ENCODE peak calls at places on chromosomes 3 and 15, in seven cellular contexts. J is fibroblast of the aortic adventitia, M is testis, Q is cardiac fibroblast, T is sigmoid colon, S is fibroblast of pulmonary artery, K is fibroblast of lung. R is an unnamed sample.

GRCh38 chr15:70947369-70948335 is 55.0 kb downstream of the LRRC49 start:
- DNase-seq in J (no peak), M (no peak), Q (no peak), T (no peak), S (no peak), K (no peak), R (no peak)

GRCh38 chr3:9420850-9421549 is 23.6 kb downstream of the SETD5 start:
- DNase-seq in J (peak; percentile 52), M (no peak), Q (peak; percentile 37), T (no peak), S (peak; percentile 41), K (peak; percentile 41), R (no peak)

GRCh38 chr3:97070302-97070701 is 255.9 kb downstream of the EPHA6 start:
- DNase-seq in J (no peak), M (no peak), Q (no peak), T (no peak), S (no peak), K (no peak), R (no peak)

GRCh38 chr15:76799760-76800159 is 105.4 kb downstream of the SCAPER start:
- DNase-seq in J (peak; percentile 57), M (no peak), Q (peak; percentile 49), T (no peak), S (peak; percentile 66), K (peak; percentile 61), R (peak; percentile 43)

GRCh38 chr15:80567721-80568157 is 127.4 kb upstream of the ABHD17C start:
- DNase-seq in J (peak; percentile 96), M (peak; percentile 83), Q (peak; percentile 96), T (peak; percentile 67), S (peak; percentile 95), K (peak; percentile 87), R (peak; percentile 81)

GRCh38 chr3:149489060-149489690 is 14.7 kb downstream of the TM4SF4 start:
- DNase-seq in J (no peak), M (no peak), Q (peak; percentile 50), T (no peak), S (peak; percentile 47), K (no peak), R (no peak)

GRCh38 chr15:90044191-90044590 is 43.1 kb downstream of the ZNF710 start:
- DNase-seq in J (no peak), M (no peak), Q (no peak), T (no peak), S (no peak), K (no peak), R (no peak)

GRCh38 chr15:93973287-93973686 is 258.1 kb upstream of the MCTP2 start:
- DNase-seq in J (no peak), M (peak; percentile 46), Q (no peak), T (peak; percentile 89), S (no peak), K (no peak), R (no peak)

GRCh38 chr15:60362318-60363023 is 35.3 kb downstream of the ANXA2 start:
- DNase-seq in J (peak; percentile 93), M (no peak), Q (peak; percentile 44), T (no peak), S (peak; percentile 61), K (peak; percentile 91), R (peak; percentile 72)

GRCh38 chr15:90388462-90389182 is 580 bp downstream of the IQGAP1 start:
- DNase-seq in J (peak; percentile 51), M (peak; percentile 56), Q (peak; percentile 62), T (peak; percentile 86), S (peak; percentile 43), K (peak; percentile 50), R (no peak)

GRCh38 chr15:32029409-32029861 is 880 bp upstream of the CHRNA7 start:
- DNase-seq in J (no peak), M (peak; percentile 50), Q (no peak), T (no peak), S (no peak), K (peak; percentile 0), R (no peak)

GRCh38 chr3:81692766-81693165 is 68.7 kb downstream of the GBE1 start:
- DNase-seq in J (peak; percentile 24), M (no peak), Q (no peak), T (no peak), S (no peak), K (no peak), R (no peak)

GRCh38 chr3:157501863-157502262 is 1.4 kb downstream of the VEPH1 start:
- DNase-seq in J (no peak), M (no peak), Q (no peak), T (no peak), S (no peak), K (no peak), R (no peak)

GRCh38 chr15:96344706-96345559 is 14.4 kb downstream of the NR2F2 start:
- DNase-seq in J (no peak), M (no peak), Q (no peak), T (peak; percentile 64), S (peak; percentile 32), K (no peak), R (no peak)

GRCh38 chr15:100903191-100903590 is 16.0 kb upstream of the LRRK1 start:
- DNase-seq in J (no peak), M (no peak), Q (peak; percentile 30), T (no peak), S (no peak), K (no peak), R (no peak)

GRCh38 chr3:67518196-67518595 is 136.2 kb downstream of the SUCLG2 start:
- DNase-seq in J (no peak), M (no peak), Q (no peak), T (no peak), S (no peak), K (no peak), R (no peak)

GRCh38 chr3:125061170-125061569 is 5.4 kb upstream of the HEG1 start:
- DNase-seq in J (peak; percentile 99), M (peak; percentile 80), Q (peak; percentile 97), T (peak; percentile 89), S (peak; percentile 94), K (peak; percentile 91), R (no peak)

GRCh38 chr15:73987646-73988045 is 4.4 kb downstream of the STOML1 start:
- DNase-seq in J (no peak), M (no peak), Q (no peak), T (no peak), S (no peak), K (no peak), R (no peak)

GRCh38 chr3:115784739-115785571 is 161.6 kb downstream of the GAP43 start:
- DNase-seq in J (peak; percentile 75), M (no peak), Q (peak; percentile 37), T (no peak), S (peak; percentile 39), K (peak; percentile 75), R (peak; percentile 93)

GRCh38 chr3:156681003-156681402 is 6.6 kb downstream of the TIPARP start:
- DNase-seq in J (peak; percentile 89), M (no peak), Q (peak; percentile 97), T (peak; percentile 66), S (peak; percentile 98), K (peak; percentile 86), R (peak; percentile 81)

DNA sequence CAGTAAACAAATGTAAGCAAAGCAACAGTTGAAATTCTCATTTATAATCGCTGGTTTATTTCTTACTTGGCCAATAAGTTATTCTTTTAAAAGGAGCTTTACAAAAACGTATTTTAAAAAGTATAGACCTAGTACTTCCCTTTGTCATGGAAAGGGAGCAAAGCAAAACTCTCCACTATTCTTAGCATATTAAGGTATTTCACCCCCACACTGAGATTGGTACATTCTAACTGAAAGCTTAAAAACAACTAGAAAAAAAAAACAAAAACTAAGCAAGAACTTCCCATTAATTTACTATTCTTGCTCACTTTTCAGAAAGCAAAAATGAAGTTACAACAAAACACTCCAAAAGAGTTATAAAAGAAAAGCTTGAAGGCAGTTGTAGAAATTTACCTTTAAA is 1.4 kb downstream of the ATG3 start:
- DNase-seq in J (peak; percentile 28), M (no peak), Q (peak; percentile 13), T (no peak), S (peak; percentile 18), K (peak; percentile 5), R (no peak)
- H3K4me3 ChIP-seq in J (peak overlapping the region; percentile 99), M (peak overlapping the region; percentile 96), Q (peak overlapping the region; percentile 94), T (peak overlapping the region; percentile 89), S (peak overlapping the region; percentile 83), K (peak overlapping the region; percentile 98), R (peak overlapping the region; percentile 97)

DNA sequence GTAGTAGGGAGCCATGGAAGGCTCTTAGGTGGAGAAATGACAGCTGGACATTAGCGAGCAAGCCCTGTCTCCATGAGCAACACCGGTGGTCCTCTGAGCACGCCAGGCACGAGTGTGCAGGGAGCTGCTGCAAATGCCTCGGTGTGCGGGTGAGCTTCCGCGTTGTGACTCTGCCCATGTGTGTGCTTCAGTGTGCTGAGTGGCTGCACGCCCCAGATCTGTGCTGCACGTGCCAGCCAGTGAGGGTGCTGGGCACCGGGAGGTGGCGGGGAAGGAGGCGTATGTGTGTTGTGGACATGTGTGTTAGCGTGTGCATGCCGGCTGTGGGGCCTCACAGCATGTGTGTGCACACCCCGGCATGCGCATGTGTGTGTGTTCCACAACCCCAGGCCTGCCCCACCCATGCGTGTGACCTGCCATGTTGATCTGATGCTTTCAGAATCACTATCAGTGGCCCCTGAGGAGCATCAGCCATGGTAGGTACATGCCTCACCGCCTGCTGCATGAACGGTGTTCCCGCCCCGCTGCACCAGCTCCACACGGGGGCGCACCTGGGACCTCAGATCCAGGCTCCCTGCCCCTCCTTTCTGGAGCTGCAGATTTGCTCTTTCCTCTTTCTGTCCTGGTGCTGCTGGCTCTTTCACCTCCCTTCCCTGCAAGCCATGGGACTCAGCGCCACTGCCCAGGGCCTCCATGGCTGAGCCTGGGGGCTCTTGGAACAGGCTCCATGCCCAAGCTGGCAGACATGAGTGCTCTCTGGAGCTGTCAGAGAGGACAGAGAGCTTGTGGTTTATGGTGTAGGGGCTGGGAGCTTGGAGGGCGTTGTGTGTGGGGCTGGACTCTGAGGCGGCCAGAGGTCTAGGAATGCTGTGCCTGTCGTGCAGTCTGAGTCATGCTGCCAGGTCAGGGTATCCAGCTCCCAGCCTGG is 169.4 kb downstream of the TBC1D2B start:
- DNase-seq in J (no peak), M (peak; percentile 77), Q (peak; percentile 62), T (peak; percentile 57), S (peak; percentile 37), K (peak; percentile 46), R (no peak)
- TF ChIP-seq CTCF in J (no peak), M (peak; percentile 35), Q (peak; percentile 0), T (no peak), S (peak; percentile 39), K (no peak), R (peak; percentile 44)

GRCh38 chr3:69542265-69543079 is 156.6 kb upstream of the FRMD4B start:
- DNase-seq in J (no peak), M (peak; percentile 21), Q (no peak), T (no peak), S (no peak), K (peak; percentile 17), R (no peak)
- H3K4me3 ChIP-seq in J (peak overlapping the region; percentile 51), M (peak overlapping the region; percentile 49), Q (peak overlapping the region; percentile 36), T (peak overlapping the region; percentile 15), S (no peak overlapping the region), K (peak overlapping the region; percentile 4), R (no peak overlapping the region)

GRCh38 chr15:39127151-39127815 is 453.6 kb upstream of the THBS1 start:
- DNase-seq in J (peak; percentile 90), M (no peak), Q (peak; percentile 86), T (no peak), S (peak; percentile 83), K (no peak), R (no peak)

GRCh38 chr15:39125904-39126303 is 455.0 kb upstream of the THBS1 start:
- DNase-seq in J (peak; percentile 49), M (peak; percentile 31), Q (peak; percentile 59), T (no peak), S (peak; percentile 69), K (peak; percentile 62), R (no peak)

GRCh38 chr15:39124155-39124924 is 456.5 kb upstream of the THBS1 start:
- DNase-seq in J (peak; percentile 66), M (peak; percentile 17), Q (peak; percentile 61), T (no peak), S (peak; percentile 61), K (no peak), R (no peak)

GRCh38 chr15:39127925-39128617 is 452.8 kb upstream of the THBS1 start:
- DNase-seq in J (peak; percentile 99), M (no peak), Q (peak; percentile 98), T (no peak), S (peak; percentile 99), K (peak; percentile 91), R (peak; percentile 97)

GRCh38 chr15:39124925-39125625 is 455.8 kb upstream of the THBS1 start:
- DNase-seq in J (peak; percentile 46), M (no peak), Q (peak; percentile 39), T (no peak), S (no peak), K (no peak), R (no peak)
- TF ChIP-seq CTCF in J (no peak), M (no peak), Q (no peak), T (no peak), S (no peak), K (no peak), R (no peak)